ENCODE peak calls at places on chromosome 22, in nine cellular contexts. U is left lung, W is IMR-90, O is fibroblast of pulmonary artery, T is HCT116, C is H1, I is type B pancreatic cell, Z is tibial nerve, V is H9. Q is an unnamed sample.

GRCh38 chr22:32632650-32633049 is 158.0 kb downstream of the FBXO7 start:
- DNase-seq in U (no peak), W (no peak), O (no peak), T (no peak), C (no peak), I (no peak), Z (no peak), V (no peak), Q (no peak)

GRCh38 chr22:48171294-48171693 is 1408.8 kb downstream of the TBC1D22A start:
- DNase-seq in U (no peak), W (no peak), O (no peak), T (no peak), C (no peak), I (no peak), Z (no peak), V (peak; percentile 47), Q (no peak)

GRCh38 chr22:22180738-22181514 is 63.7 kb upstream of the VPREB1 start:
- DNase-seq in U (no peak), W (no peak), O (no peak), T (no peak), C (no peak), I (no peak), Z (no peak), V (no peak), Q (no peak)

GRCh38 chr22:48609279-48609865 is 1218.3 kb downstream of the BRD1 start:
- DNase-seq in U (peak; percentile 67), W (no peak), O (no peak), T (no peak), C (no peak), I (no peak), Z (no peak), V (no peak), Q (no peak)

GRCh38 chr22:33828302-33828701 is 92.0 kb downstream of the LARGE1 start:
- DNase-seq in U (no peak), W (no peak), O (no peak), T (no peak), C (no peak), I (no peak), Z (no peak), V (no peak), Q (no peak)

GRCh38 chr22:48498526-48499331 is 1328.9 kb downstream of the BRD1 start:
- DNase-seq in U (peak; percentile 47), W (no peak), O (no peak), T (no peak), C (no peak), I (no peak), Z (no peak), V (no peak), Q (no peak)

GRCh38 chr22:47316020-47316419 is 553.6 kb downstream of the TBC1D22A start:
- DNase-seq in U (no peak), W (no peak), O (peak; percentile 35), T (no peak), C (no peak), I (no peak), Z (no peak), V (no peak), Q (no peak)

GRCh38 chr22:44219101-44219870 is 38.6 kb downstream of the PARVG start:
- DNase-seq in U (no peak), W (no peak), O (no peak), T (no peak), C (peak; percentile 43), I (no peak), Z (no peak), V (no peak), Q (no peak)

GRCh38 chr22:27754247-27754887 is 47.2 kb downstream of the MN1 start:
- DNase-seq in U (no peak), W (no peak), O (no peak), T (no peak), C (no peak), I (no peak), Z (no peak), V (no peak), Q (no peak)

GRCh38 chr22:27751277-27752070 is 50.1 kb downstream of the MN1 start:
- DNase-seq in U (no peak), W (no peak), O (no peak), T (no peak), C (no peak), I (no peak), Z (no peak), V (no peak), Q (no peak)

GRCh38 chr22:27750866-27751265 is 50.7 kb downstream of the MN1 start:
- DNase-seq in U (no peak), W (no peak), O (no peak), T (no peak), C (no peak), I (no peak), Z (no peak), V (no peak), Q (no peak)

GRCh38 chr22:27752771-27753170 is 48.8 kb downstream of the MN1 start:
- DNase-seq in U (no peak), W (no peak), O (peak; percentile 48), T (no peak), C (no peak), I (no peak), Z (no peak), V (no peak), Q (no peak)

DNA sequence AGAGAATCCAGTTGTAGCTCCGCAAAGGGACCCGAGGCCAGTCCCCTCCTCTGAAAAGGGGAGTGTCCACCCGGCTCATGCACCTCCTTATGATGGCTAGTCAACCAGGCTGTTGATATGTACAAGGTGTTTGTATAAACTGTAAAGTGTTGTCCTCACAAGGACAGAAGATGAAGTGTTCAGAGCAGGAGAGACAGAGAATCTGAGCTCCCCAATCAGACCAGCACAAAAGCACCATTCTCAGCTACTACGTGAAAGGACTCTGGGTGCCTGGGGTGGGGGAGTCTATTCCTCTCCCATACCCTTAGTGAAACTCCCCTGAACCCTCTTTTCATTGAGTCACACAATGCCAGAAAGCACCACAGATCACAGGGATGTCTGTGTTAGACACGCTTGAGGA is 49.4 kb downstream of the MN1 start:
- DNase-seq in U (no peak), W (no peak), O (no peak), T (no peak), C (no peak), I (no peak), Z (no peak), V (no peak), Q (no peak)
- TF ChIP-seq CTCF in U (no peak), W (no peak), O (no peak), T (no peak), C (no peak), I (no peak), Z (no peak), V (no peak), Q (no peak)

GRCh38 chr22:19105867-19106802 is 16.1 kb downstream of the DGCR2 start:
- DNase-seq in U (no peak), W (no peak), O (no peak), T (no peak), C (no peak), I (no peak), Z (no peak), V (peak; percentile 50), Q (no peak)

GRCh38 chr22:19105456-19105855 is 16.8 kb downstream of the DGCR2 start:
- DNase-seq in U (no peak), W (no peak), O (no peak), T (no peak), C (no peak), I (no peak), Z (no peak), V (no peak), Q (no peak)

GRCh38 chr22:19106886-19107729 is 15.1 kb downstream of the DGCR2 start:
- DNase-seq in U (no peak), W (no peak), O (no peak), T (no peak), C (no peak), I (no peak), Z (no peak), V (no peak), Q (no peak)

GRCh38 chr22:19107730-19108074 is 14.5 kb downstream of the DGCR2 start:
- DNase-seq in U (no peak), W (no peak), O (no peak), T (no peak), C (no peak), I (no peak), Z (no peak), V (no peak), Q (no peak)

DNA sequence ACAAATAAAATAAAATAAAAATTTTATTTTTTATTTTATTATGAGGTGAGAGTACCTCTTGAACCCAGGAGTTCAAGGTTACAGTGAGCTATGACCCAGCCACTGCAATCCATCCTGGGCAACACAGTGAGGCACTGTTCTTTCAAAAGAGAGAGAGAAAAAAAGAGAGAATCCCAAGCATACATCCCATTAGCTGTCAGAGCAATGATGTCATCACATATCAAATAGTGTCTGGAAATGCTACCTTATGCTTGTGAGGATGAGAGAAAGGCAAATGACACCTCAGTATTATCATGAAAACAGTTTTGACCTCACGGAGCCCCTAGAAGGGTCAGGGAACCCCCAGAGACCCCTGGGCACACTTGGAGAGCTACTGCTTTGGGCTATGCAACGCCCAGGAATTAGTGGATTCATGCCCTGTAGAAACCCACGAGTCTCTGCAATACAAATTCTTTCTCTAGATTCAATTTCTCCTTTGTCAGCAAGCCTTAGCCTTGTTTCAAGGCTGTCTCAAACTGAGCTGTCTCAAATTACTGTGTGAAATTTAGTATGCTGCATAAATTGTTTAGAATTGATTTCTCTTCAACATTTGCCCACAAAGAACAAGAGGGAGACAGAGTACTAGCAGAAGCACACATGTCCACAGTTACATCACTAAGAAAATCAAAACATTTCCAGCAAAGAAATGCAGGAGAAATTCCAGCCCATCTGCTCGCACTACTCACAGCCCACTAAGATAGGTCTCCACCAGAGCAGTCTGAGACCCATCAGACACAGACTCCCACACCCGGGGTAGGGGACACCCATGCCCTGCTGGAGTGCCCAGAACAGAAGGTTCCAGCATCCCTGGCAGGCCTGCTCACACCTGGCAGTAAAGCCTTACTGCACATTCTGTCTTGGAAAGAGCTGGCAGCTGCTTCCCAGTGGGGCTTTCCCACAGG is 18.1 kb downstream of the DGCR2 start:
- DNase-seq in U (no peak), W (peak; percentile 79), O (no peak), T (no peak), C (no peak), I (no peak), Z (no peak), V (no peak), Q (no peak)
- TF ChIP-seq CTCF in U (no peak), W (peak; percentile 22), O (no peak), T (no peak), C (no peak), I (no peak), Z (no peak), V (no peak), Q (no peak)

DNA sequence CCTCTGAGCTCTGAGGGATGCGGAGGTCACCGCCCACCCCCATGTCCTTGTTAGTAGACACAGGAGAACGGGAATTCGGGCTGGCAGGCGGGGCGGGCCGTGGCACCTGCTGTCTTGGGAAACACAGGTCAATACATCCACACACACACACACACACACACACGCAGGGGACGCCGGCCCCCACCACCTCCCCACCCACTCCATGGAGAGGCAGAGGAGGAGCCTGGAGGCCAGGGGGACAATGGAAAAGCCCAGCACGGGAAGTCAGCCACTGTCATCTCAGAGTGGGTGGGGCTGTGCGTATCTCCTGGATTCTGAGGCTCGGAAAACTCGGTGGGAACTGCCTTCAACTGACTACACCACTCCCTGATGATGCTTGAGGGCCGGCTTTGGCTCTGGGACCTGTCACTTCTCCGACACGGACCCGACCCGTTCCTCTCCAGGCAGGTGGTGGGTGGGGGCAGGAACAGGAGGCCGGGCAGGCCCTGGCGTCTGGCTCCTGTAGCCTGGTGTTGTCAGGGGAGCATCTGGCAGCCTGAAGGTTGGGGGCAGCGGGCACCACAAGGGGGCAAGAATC is 18.5 kb upstream of the TMEM184B start:
- DNase-seq in U (no peak), W (no peak), O (no peak), T (no peak), C (no peak), I (no peak), Z (no peak), V (no peak), Q (no peak)
- TF ChIP-seq CTCF in U (no peak), W (no peak), O (no peak), T (no peak), C (no peak), I (no peak), Z (no peak), V (peak; percentile 12), Q (no peak)

DNA sequence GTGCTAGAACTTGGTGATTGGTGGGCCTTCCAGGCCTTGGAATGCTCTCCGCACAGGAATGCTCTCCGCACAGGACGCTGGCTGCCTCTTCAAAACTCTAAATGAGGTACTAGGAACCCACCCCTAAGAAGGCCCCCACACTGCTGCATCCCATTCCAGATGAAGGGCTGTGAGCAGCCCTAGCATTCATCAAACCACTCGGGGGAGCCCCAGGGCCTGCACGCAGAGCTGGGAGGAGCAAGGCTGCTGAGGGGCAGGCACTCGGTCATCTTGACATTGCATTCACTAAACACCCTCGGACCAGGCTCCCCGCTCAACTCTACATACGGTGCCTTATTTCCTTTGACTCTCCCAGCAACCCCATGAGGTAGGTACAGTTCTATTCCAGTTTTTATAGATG is 49.2 kb upstream of the EMID1 start:
- DNase-seq in U (no peak), W (peak; percentile 5), O (peak; percentile 6), T (no peak), C (peak; percentile 68), I (no peak), Z (no peak), V (peak; percentile 72), Q (no peak)
- TF ChIP-seq CTCF in U (no peak), W (peak; percentile 31), O (peak; percentile 26), T (no peak), C (peak; percentile 40), I (no peak), Z (no peak), V (peak; percentile 54), Q (peak; percentile 32)

Q was measured in AG04449.